ENCODE peak calls at places on chromosomes 5 and 9, in six cellular contexts. H, R, B, Q, Z and F are unnamed samples.
A peak's percentile ranks its signal among the peaks of the same experiment; 100 is the strongest.

GRCh38 chr5:2872676-2873075 is 121.2 kb upstream of the IRX2 start:
- DNase-seq in B (no peak), R (no peak), Q (no peak), H (no peak), Z (no peak), F (no peak)

GRCh38 chr5:130871346-130872086 is 293.5 kb downstream of the HINT1 start:
- DNase-seq in R (no peak), Z (peak; percentile 51), Q (no peak), B (no peak), H (no peak), F (peak; percentile 22)

GRCh38 chr9:109588415-109588814 is 90.3 kb upstream of the PTPN3 start:
- DNase-seq in B (no peak), Q (peak; percentile 29), Z (no peak), R (no peak), H (no peak), F (no peak)

GRCh38 chr5:81163641-81164040 is 69.5 kb upstream of the CKMT2 start:
- DNase-seq in H (no peak), B (no peak), Z (no peak), Q (no peak), R (peak; percentile 6), F (no peak)

GRCh38 chr5:102857090-102857818 is 102.1 kb downstream of the PAM start:
- DNase-seq in Q (no peak), H (no peak), R (no peak), Z (peak; percentile 87), B (no peak), F (no peak)

GRCh38 chr9:6197330-6197729 is 18.3 kb upstream of the IL33 start:
- DNase-seq in R (no peak), B (no peak), Q (no peak), Z (peak; percentile 2), H (peak; percentile 4), F (no peak)

GRCh38 chr9:107707419-107707837 is 217.9 kb upstream of the KLF4 start:
- DNase-seq in B (no peak), Z (peak; percentile 95), Q (no peak), R (no peak), H (no peak), F (peak; percentile 97)

GRCh38 chr5:59759600-59760357 is 133.7 kb downstream of the PDE4D start:
- DNase-seq in H (no peak), Q (no peak), Z (no peak), R (no peak), B (no peak), F (no peak)

GRCh38 chr9:96519726-96520125 is 69.8 kb downstream of the HABP4 start:
- DNase-seq in B (no peak), Z (no peak), H (no peak), R (no peak), Q (no peak), F (no peak)

GRCh38 chr9:133111461-133112360 is 9.3 kb downstream of the RALGDS start:
- DNase-seq in B (no peak), R (no peak), Q (no peak), H (no peak), Z (peak; percentile 22), F (peak; percentile 28)

GRCh38 chr5:124908603-124909451 is 162.4 kb upstream of the ZNF608 start:
- DNase-seq in R (no peak), H (no peak), Q (peak; percentile 38), B (no peak), Z (no peak), F (no peak)